ENCODE peak calls at places on chromosomes 7 and 10, in nine cellular contexts. X is ELF-1; U is naive thymus-derived CD8-positive, alpha-beta T cell; Q is stimulated activated CD4-positive, alpha-beta T cell treated with anti-CD3 and anti-CD28 coated beads, TNF-alpha, amount 100 ng/mL, for 24 hours; A is cardiac fibroblast; K is Peyer's patch; I is NCI-H1436; G is ovary; H is epithelial cell of esophagus. D is an unnamed sample.

GRCh38 chr10:10782603-10783002 is 235.1 kb upstream of the CELF2 start:
- DNase-seq in A (no peak), U (no peak), K (no peak), X (no peak), I (no peak), Q (no peak), H (peak; percentile 50), G (no peak), D (peak; percentile 77)

GRCh38 chr7:374706-375490 is 84.9 kb downstream of the FOXL3 start:
- DNase-seq in G (peak; percentile 14), Q (no peak), H (no peak), K (peak; percentile 44), A (no peak), I (no peak), X (peak; percentile 65), U (no peak), D (no peak)

GRCh38 chr10:120392245-120392644 is 64.8 kb upstream of the PLPP4 start:
- DNase-seq in I (no peak), G (no peak), U (no peak), K (no peak), A (no peak), H (no peak), Q (no peak), X (no peak), D (no peak)

GRCh38 chr7:129719980-129720732 is 108.6 kb downstream of the NRF1 start:
- DNase-seq in H (no peak), A (peak; percentile 17), X (no peak), G (no peak), Q (no peak), K (no peak), U (no peak), I (peak; percentile 54), D (peak; percentile 37)

GRCh38 chr10:19488592-19489280 is 327.5 kb upstream of the PLXDC2 start:
- DNase-seq in A (peak; percentile 34), Q (no peak), G (peak; percentile 69), X (peak; percentile 84), U (no peak), K (peak; percentile 45), I (no peak), H (peak; percentile 4), D (peak; percentile 41)

GRCh38 chr10:5045095-5045494 is 41.4 kb upstream of the AKR1C2 start:
- DNase-seq in A (no peak), I (no peak), H (no peak), G (no peak), K (no peak), U (no peak), Q (no peak), X (no peak), D (peak; percentile 71)

GRCh38 chr7:73612598-73613269 is 11.6 kb downstream of the MLXIPL start:
- DNase-seq in U (no peak), X (peak; percentile 72), K (peak; percentile 84), G (no peak), H (peak; percentile 46), I (no peak), Q (no peak), A (peak; percentile 52), D (peak; percentile 56)

GRCh38 chr7:9407816-9408215 is 974.4 kb downstream of the NXPH1 start:
- DNase-seq in U (no peak), I (no peak), A (no peak), X (no peak), K (no peak), Q (no peak), G (no peak), H (peak; percentile 12), D (peak; percentile 13)

GRCh38 chr7:76122516-76123239 is 74.8 kb downstream of the MDH2 start:
- DNase-seq in K (no peak), H (no peak), X (no peak), G (no peak), I (no peak), A (peak; percentile 35), Q (no peak), U (no peak), D (no peak)

GRCh38 chr10:63137306-63137705 is 4.2 kb downstream of the NRBF2 start:
- DNase-seq in G (no peak), A (peak; percentile 59), U (no peak), Q (no peak), X (no peak), I (no peak), K (no peak), H (no peak), D (peak; percentile 96)

GRCh38 chr10:79196470-79197461 is 128.0 kb downstream of the ZMIZ1 start:
- DNase-seq in U (peak; percentile 72), X (peak; percentile 88), H (peak; percentile 69), Q (peak; percentile 48), G (peak; percentile 82), I (peak; percentile 61), K (peak; percentile 86), A (peak; percentile 68), D (peak; percentile 64)

GRCh38 chr10:132960651-132961419 is 18.5 kb upstream of the CFAP46 start:
- DNase-seq in Q (no peak), H (no peak), K (peak; percentile 37), U (no peak), A (no peak), X (no peak), G (no peak), I (no peak), D (no peak)

GRCh38 chr7:2219136-2219535 is 13.6 kb downstream of the MAD1L1 start:
- DNase-seq in X (no peak), G (no peak), U (no peak), Q (no peak), H (no peak), A (no peak), K (no peak), I (no peak), D (no peak)

GRCh38 chr10:88278912-88279311 is 304.2 kb downstream of the RNLS start:
- DNase-seq in K (no peak), Q (no peak), X (no peak), G (no peak), H (no peak), I (no peak), A (no peak), U (no peak), D (peak; percentile 50)

GRCh38 chr10:52864459-52865106 is 92.0 kb upstream of the MBL2 start:
- DNase-seq in U (no peak), Q (no peak), A (peak; percentile 90), X (peak; percentile 71), H (peak; percentile 99), I (no peak), G (peak; percentile 40), K (no peak), D (peak; percentile 100)

GRCh38 chr10:90857635-90858488 is at the start of gene HTR7:
- DNase-seq in U (peak; percentile 62), Q (no peak), G (peak; percentile 74), H (peak; percentile 64), I (peak; percentile 22), X (peak; percentile 69), K (peak; percentile 73), A (peak; percentile 59), D (peak; percentile 54)